ENCODE peak calls at places on chromosomes 11 and 22, in five cellular contexts. H, M, A, Q and B are unnamed samples.

GRCh38 chr11:129143335-129143734 is 48.8 kb downstream of the ARHGAP32 start:
- ATAC-seq in H (no peak), M (no peak), A (no peak), Q (peak; percentile 100), B (peak; percentile 96)

GRCh38 chr22:42646569-42647525 is 2.3 kb downstream of the CYB5R3 start:
- ATAC-seq in H (no peak), M (no peak), A (no peak), Q (peak; percentile 56), B (no peak)

GRCh38 chr11:130874396-130874795 is 41.9 kb downstream of the SNX19 start:
- ATAC-seq in H (no peak), M (no peak), A (peak; percentile 26), Q (no peak), B (no peak)

GRCh38 chr11:120061036-120061760 is 76.7 kb downstream of the TRIM29 start:
- ATAC-seq in H (no peak), M (no peak), A (no peak), Q (no peak), B (no peak)

GRCh38 chr11:35954205-35954604 is 10.3 kb downstream of the LDLRAD3 start:
- ATAC-seq in H (no peak), M (no peak), A (no peak), Q (no peak), B (no peak)

GRCh38 chr22:21832291-21833290 is 34.9 kb downstream of the MAPK1 start:
- ATAC-seq in H (peak; percentile 87), M (no peak), A (no peak), Q (peak; percentile 44), B (peak; percentile 64)

GRCh38 chr11:118078972-118079411 is 2.1 kb downstream of the TMPRSS4 start:
- ATAC-seq in H (no peak), M (no peak), A (no peak), Q (no peak), B (no peak)

GRCh38 chr22:20249797-20250354 is 18.2 kb downstream of the RTN4R start:
- ATAC-seq in H (no peak), M (no peak), A (no peak), Q (peak; percentile 15), B (peak; percentile 40)

GRCh38 chr11:60127311-60127811 is 38.9 kb downstream of the MS4A2 start:
- ATAC-seq in H (no peak), M (no peak), A (no peak), Q (peak; percentile 42), B (no peak)

GRCh38 chr11:114775849-114776621 is 97.7 kb downstream of the NXPE2 start:
- ATAC-seq in H (no peak), M (no peak), A (no peak), Q (peak; percentile 80), B (peak; percentile 13)

GRCh38 chr11:120180571-120181445 is 30.0 kb upstream of the OAF start:
- ATAC-seq in H (no peak), M (no peak), A (no peak), Q (peak; percentile 18), B (peak; percentile 10)

GRCh38 chr22:50628543-50629134 is 687 bp upstream of the ARSA start:
- ATAC-seq in H (peak; percentile 38), M (no peak), A (no peak), Q (no peak), B (no peak)

GRCh38 chr22:49262167-49262566 is 565.5 kb downstream of the BRD1 start:
- ATAC-seq in H (no peak), M (no peak), A (no peak), Q (no peak), B (no peak)

GRCh38 chr11:104843150-104843837 is 55.0 kb downstream of the CASP12 start:
- ATAC-seq in H (no peak), M (no peak), A (no peak), Q (no peak), B (no peak)

GRCh38 chr22:37021710-37022482 is 2.4 kb downstream of the MPST start:
- ATAC-seq in H (peak; percentile 45), M (peak; percentile 29), A (peak; percentile 55), Q (no peak), B (no peak)

GRCh38 chr22:37062366-37062655 is 10.8 kb downstream of the KCTD17 start:
- ATAC-seq in H (no peak), M (no peak), A (no peak), Q (no peak), B (no peak)

GRCh38 chr11:47443028-47443700 is 5.8 kb downstream of the RAPSN start:
- ATAC-seq in H (no peak), M (no peak), A (peak; percentile 53), Q (no peak), B (no peak)

GRCh38 chr11:45994421-45995341 is 72.2 kb downstream of the LARGE2 start:
- ATAC-seq in H (no peak), M (no peak), A (peak; percentile 74), Q (peak; percentile 61), B (no peak)

GRCh38 chr11:30478923-30479322 is 107.2 kb downstream of the MPPED2 start:
- ATAC-seq in H (no peak), M (no peak), A (no peak), Q (peak; percentile 95), B (no peak)

GRCh38 chr11:15618583-15619032 is 503.9 kb downstream of the INSC start:
- ATAC-seq in H (no peak), M (no peak), A (no peak), Q (no peak), B (no peak)

GRCh38 chr11:118200901-118201680 is 23.7 kb downstream of the JAML start:
- ATAC-seq in H (peak; percentile 55), M (peak; percentile 74), A (peak; percentile 88), Q (no peak), B (no peak)

GRCh38 chr22:19290400-19291217 is 910 bp downstream of the CLTCL1 start:
- ATAC-seq in H (no peak), M (peak; percentile 2), A (no peak), Q (peak; percentile 21), B (no peak)

GRCh38 chr11:6320411-6321207 is at the start of gene CAVIN3:
- ATAC-seq in H (no peak), M (peak; percentile 77), A (peak; percentile 70), Q (peak; percentile 84), B (peak; percentile 82)

GRCh38 chr11:120091121-120091520 is 46.8 kb downstream of the TRIM29 start:
- ATAC-seq in H (no peak), M (no peak), A (no peak), Q (no peak), B (no peak)

GRCh38 chr11:119006696-119007095 is 8.8 kb downstream of the CENATAC start:
- ATAC-seq in H (no peak), M (no peak), A (peak; percentile 75), Q (no peak), B (no peak)

GRCh38 chr22:49660794-49661781 is 166.6 kb downstream of the BRD1 start:
- ATAC-seq in H (no peak), M (no peak), A (no peak), Q (no peak), B (no peak)

GRCh38 chr11:58597749-58598148 is 18.9 kb downstream of the ZFP91 start:
- ATAC-seq in H (no peak), M (no peak), A (peak; percentile 93), Q (no peak), B (no peak)

GRCh38 chr11:18265949-18266348 is at the start of gene SAA1:
- ATAC-seq in H (no peak), M (no peak), A (no peak), Q (no peak), B (no peak)

GRCh38 chr11:75445315-75445953 is 12.4 kb upstream of the KLHL35 start:
- ATAC-seq in H (peak; percentile 82), M (peak; percentile 77), A (peak; percentile 87), Q (peak; percentile 74), B (peak; percentile 46)

GRCh38 chr22:36081023-36081431 is 52.4 kb upstream of the RBFOX2 start:
- ATAC-seq in H (no peak), M (no peak), A (no peak), Q (peak; percentile 26), B (peak; percentile 78)